ENCODE peak calls at places on chromosome 11, in eight cellular contexts. D is cardiac fibroblast, B is AG04449, E is upper lobe of right lung, T is endothelial cell, Z is fibroblast of lung, C is stomach, S is Peyer's patch. N is an unnamed sample.

GRCh38 chr11:111730871-111731591 is 35.2 kb downstream of the PPP2R1B start:
- DNase-seq in C (peak; percentile 76), E (no peak), Z (peak; percentile 62), D (no peak), T (no peak), B (no peak), S (no peak), N (no peak)

GRCh38 chr11:2580444-2581050 is 119.2 kb downstream of the KCNQ1OT1 start:
- DNase-seq in S (peak; percentile 37), D (no peak), B (no peak), E (peak; percentile 53), T (no peak), C (peak; percentile 18), Z (no peak), N (no peak)

GRCh38 chr11:78825531-78825930 is 250.9 kb upstream of the NARS2 start:
- DNase-seq in Z (peak; percentile 80), T (no peak), E (no peak), D (peak; percentile 31), S (no peak), C (no peak), B (no peak), N (no peak)

GRCh38 chr11:77407613-77408012 is 66.3 kb downstream of the PAK1 start:
- DNase-seq in E (no peak), S (peak; percentile 59), T (no peak), C (peak; percentile 85), B (peak; percentile 36), D (peak; percentile 78), Z (peak; percentile 90), N (no peak)

GRCh38 chr11:69080361-69080973 is 31.7 kb downstream of the TPCN2 start:
- DNase-seq in E (no peak), B (no peak), Z (peak; percentile 61), S (no peak), D (peak; percentile 32), C (no peak), T (no peak), N (no peak)

GRCh38 chr11:116221351-116221750 is 551.4 kb downstream of the BUD13 start:
- DNase-seq in E (no peak), S (no peak), T (no peak), C (no peak), Z (peak; percentile 54), D (no peak), B (no peak), N (no peak)

GRCh38 chr11:2270322-2271076 is at the start of gene ASCL2:
- DNase-seq in B (no peak), D (no peak), E (peak; percentile 68), C (peak; percentile 25), Z (no peak), T (peak; percentile 4), S (peak; percentile 59), N (no peak)

GRCh38 chr11:67651976-67652895 is 1.7 kb upstream of the ACY3 start:
- DNase-seq in Z (peak; percentile 10), D (no peak), T (no peak), E (peak; percentile 13), C (no peak), S (peak; percentile 55), B (no peak), N (no peak)

GRCh38 chr11:12079726-12080556 is 30.4 kb upstream of the MICAL2 start:
- DNase-seq in Z (peak; percentile 99), E (peak; percentile 70), S (no peak), B (peak; percentile 97), D (peak; percentile 95), T (no peak), C (peak; percentile 50), N (no peak)

GRCh38 chr11:34360056-34360455 is 2.2 kb upstream of the ABTB2 start:
- DNase-seq in Z (no peak), C (no peak), B (no peak), E (no peak), S (no peak), T (no peak), D (no peak), N (no peak)

GRCh38 chr11:19889531-19889930 is 176.9 kb downstream of the NAV2 start:
- DNase-seq in Z (peak; percentile 74), E (no peak), T (no peak), D (no peak), C (no peak), B (no peak), S (no peak), N (no peak)

GRCh38 chr11:93740031-93740801 is 1.1 kb downstream of the TAF1D start:
- DNase-seq in E (peak; percentile 68), C (no peak), Z (peak; percentile 61), B (no peak), T (peak; percentile 30), D (peak; percentile 29), S (no peak), N (no peak)

GRCh38 chr11:129766858-129767604 is 48.6 kb upstream of the TMEM45B start:
- DNase-seq in C (peak; percentile 49), E (no peak), D (peak; percentile 48), T (peak; percentile 53), B (no peak), S (peak; percentile 56), Z (peak; percentile 29), N (no peak)

GRCh38 chr11:117179048-117179999 is 781 bp downstream of the SIDT2 start:
- DNase-seq in B (no peak), C (peak; percentile 51), D (peak; percentile 62), Z (peak; percentile 45), S (peak; percentile 78), T (peak; percentile 46), E (peak; percentile 78), N (peak; percentile 61)

GRCh38 chr11:101436511-101437142 is 147.2 kb downstream of the TRPC6 start:
- DNase-seq in E (no peak), B (no peak), C (peak; percentile 55), T (peak; percentile 59), Z (peak; percentile 20), D (peak; percentile 51), S (no peak), N (peak; percentile 26)

GRCh38 chr11:93221539-93221938 is 23.7 kb upstream of the SLC36A4 start:
- DNase-seq in S (peak; percentile 60), D (no peak), Z (no peak), T (no peak), C (no peak), E (no peak), B (no peak), N (no peak)

GRCh38 chr11:65381721-65382035 is 768 bp downstream of the SLC25A45 start:
- DNase-seq in S (no peak), B (no peak), Z (peak; percentile 83), E (no peak), T (no peak), C (no peak), D (peak; percentile 60), N (no peak)

GRCh38 chr11:836700-837099 is 3.9 kb downstream of the CD151 start:
- DNase-seq in B (no peak), T (no peak), D (no peak), C (no peak), Z (no peak), E (no peak), S (no peak), N (no peak)
- TF ChIP-seq CTCF in B (no peak), T (no peak), D (no peak), C (no peak), Z (no peak), E (no peak), S (no peak), N (no peak)

DNA sequence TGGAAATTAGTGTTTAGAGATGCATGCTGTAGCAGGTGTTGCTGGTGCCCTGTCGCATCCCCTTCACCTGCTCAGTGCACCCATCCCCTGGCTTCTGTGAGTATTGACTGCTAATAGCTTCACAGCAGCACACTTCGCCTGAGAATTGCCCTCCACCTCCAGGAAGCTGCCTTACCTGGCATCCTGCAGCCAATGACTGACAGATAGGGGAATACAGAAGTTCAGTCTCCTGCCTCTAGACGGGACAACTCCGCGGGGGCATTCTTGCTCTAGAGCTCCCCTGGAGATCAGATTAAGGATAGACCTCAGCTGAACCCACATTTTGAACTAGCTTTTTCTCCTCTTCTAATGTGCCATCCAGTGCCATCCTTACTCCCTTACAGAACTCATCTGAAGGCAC is 9.3 kb upstream of the CD3E start:
- DNase-seq in D (no peak), B (no peak), S (no peak), T (no peak), Z (no peak), E (no peak), C (no peak), N (no peak)
- TF ChIP-seq CTCF in D (no peak), B (no peak), S (no peak), T (no peak), Z (no peak), E (no peak), C (no peak), N (no peak)

GRCh38 chr11:134577801-134578200 is 165.8 kb upstream of the B3GAT1 start:
- DNase-seq in B (no peak), T (no peak), S (no peak), D (no peak), C (no peak), E (no peak), Z (no peak), N (no peak)

GRCh38 chr11:134581121-134581626 is 169.1 kb upstream of the B3GAT1 start:
- DNase-seq in T (no peak), S (no peak), Z (no peak), C (no peak), B (no peak), E (no peak), D (no peak), N (peak; percentile 3)

GRCh38 chr11:134578807-134579708 is 167.0 kb upstream of the B3GAT1 start:
- DNase-seq in D (no peak), B (no peak), S (no peak), E (no peak), T (peak; percentile 34), C (no peak), Z (no peak), N (peak; percentile 17)

GRCh38 chr11:134580635-134581025 is 168.6 kb upstream of the B3GAT1 start:
- DNase-seq in B (no peak), S (no peak), C (no peak), D (no peak), E (peak; percentile 51), Z (no peak), T (no peak), N (peak; percentile 3)

DNA sequence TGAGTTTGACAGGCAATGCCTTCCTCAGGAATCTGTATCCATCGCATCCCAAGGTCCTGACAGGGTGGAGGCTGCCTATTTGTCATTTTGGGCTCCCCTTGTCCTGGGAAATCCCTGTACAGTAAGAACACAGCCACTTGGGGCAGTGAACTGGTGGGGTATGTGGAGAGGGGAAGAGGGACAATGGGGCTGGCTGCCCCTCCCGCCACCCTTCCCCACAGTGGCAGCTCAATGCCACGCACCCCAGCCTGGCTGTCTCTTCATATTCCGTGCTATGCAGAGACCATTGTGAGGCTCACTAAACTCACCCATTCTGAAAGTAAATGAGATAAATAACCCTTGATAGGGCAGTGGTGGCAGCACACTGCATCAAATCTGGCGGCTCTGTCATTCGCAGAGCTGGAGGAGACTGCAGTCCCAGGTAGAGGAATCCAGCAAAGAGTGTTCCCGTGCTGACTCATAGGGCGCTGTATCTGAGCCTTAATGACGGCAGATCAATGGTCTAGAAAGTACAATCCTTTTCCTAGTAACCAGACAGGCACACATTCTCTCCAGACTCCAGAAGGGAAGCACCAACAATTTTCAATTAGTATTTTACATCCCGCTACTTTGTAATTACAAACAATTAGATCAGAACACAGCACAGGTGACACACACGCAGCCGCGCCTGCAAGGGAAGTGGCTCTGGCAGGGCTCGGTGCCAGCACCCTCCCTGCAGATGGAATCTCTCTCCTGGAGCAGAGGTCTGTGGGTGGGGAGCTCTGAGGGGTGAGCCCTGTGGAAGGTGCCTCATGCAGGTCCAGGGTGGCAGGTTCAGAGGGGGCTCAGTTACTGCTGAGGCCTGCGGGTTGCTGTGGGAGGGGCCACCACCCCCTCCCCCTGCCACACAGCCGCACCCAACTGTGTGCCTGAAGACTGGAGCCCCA is 167.9 kb upstream of the B3GAT1 start:
- DNase-seq in E (peak; percentile 61), D (no peak), B (no peak), S (peak; percentile 72), Z (no peak), T (no peak), C (peak; percentile 38), N (peak; percentile 7)
- TF ChIP-seq CTCF in E (no peak), D (no peak), B (no peak), S (no peak), Z (no peak), T (no peak), C (no peak), N (no peak)

GRCh38 chr11:102780491-102780918 is at the start of gene MMP10:
- DNase-seq in E (no peak), Z (peak; percentile 74), B (no peak), S (no peak), T (no peak), C (no peak), D (peak; percentile 33), N (no peak)
- TF ChIP-seq CTCF in E (peak; percentile 30), Z (peak; percentile 66), B (peak; percentile 37), S (peak; percentile 9), T (peak; percentile 27), C (no peak), D (peak; percentile 75), N (peak; percentile 14)